ENCODE peak calls at places on chromosomes 4 and X, in ten cellular contexts. I is PC-9, R is tibial artery, G is NCI-H1417, C is NAMALWA, L is fibroblast of the aortic adventitia, W is CD14-positive monocyte, M is posterior vena cava, K is A549, J is WTC11. U is an unnamed sample.

GRCh38 chrX:265502-265901 is 15.7 kb upstream of the PLCXD1 start:
- DNase-seq in I (no peak), R (no peak), G (no peak), C (no peak), L (no peak), W (no peak), M (no peak), K (no peak), J (peak), U (peak)

GRCh38 chrX:74259879-74260491 is 44.0 kb upstream of the ZCCHC13 start:
- DNase-seq in I (no peak), R (no peak), G (no peak), C (no peak), L (no peak), W (no peak), M (no peak), K (no peak), J (peak), U (no peak)

GRCh38 chrX:40570346-40571093 is 10.2 kb upstream of the ATP6AP2 start:
- DNase-seq in I (no peak), R (no peak), G (no peak), C (no peak), L (no peak), W (peak), M (no peak), K (no peak), J (no peak), U (no peak)

GRCh38 chrX:38754102-38754790 is 47.0 kb upstream of the MID1IP1 start:
- DNase-seq in I (no peak), R (no peak), G (peak), C (peak), L (peak), W (no peak), M (no peak), K (peak), J (peak), U (no peak)

GRCh38 chr4:167721574-167721973 is 370.8 kb upstream of the ANXA10 start:
- DNase-seq in I (no peak), R (no peak), G (no peak), C (no peak), L (no peak), W (no peak), M (no peak), K (peak), J (no peak), U (no peak)

GRCh38 chr4:97366661-97367060 is 776.6 kb downstream of the STPG2 start:
- DNase-seq in I (no peak), R (no peak), G (no peak), C (no peak), L (no peak), W (no peak), M (no peak), K (no peak), J (no peak), U (no peak)

GRCh38 chr4:144562019-144562740 is 83.8 kb upstream of the HHIP start:
- DNase-seq in I (no peak), R (no peak), G (no peak), C (no peak), L (peak), W (no peak), M (no peak), K (no peak), J (peak), U (no peak)

GRCh38 chr4:30714408-30715031 is 5.6 kb upstream of the PCDH7 start:
- DNase-seq in I (peak), R (no peak), G (no peak), C (peak), L (peak), W (no peak), M (no peak), K (peak), J (peak), U (no peak)

GRCh38 chr4:37068580-37068979 is 176.0 kb upstream of the NWD2 start:
- DNase-seq in I (no peak), R (no peak), G (no peak), C (peak), L (no peak), W (no peak), M (no peak), K (peak), J (peak), U (no peak)

GRCh38 chrX:13219990-13220764 is 99.7 kb downstream of the ATXN3L start:
- DNase-seq in I (no peak), R (no peak), G (no peak), C (no peak), L (peak), W (no peak), M (no peak), K (peak), J (no peak), U (no peak)

GRCh38 chrX:54808109-54808604 is 612 bp downstream of the MAGED2 start:
- DNase-seq in I (no peak), R (peak), G (peak), C (no peak), L (no peak), W (no peak), M (peak), K (peak), J (peak), U (peak)

GRCh38 chr4:154366956-154367355 is 124.6 kb downstream of the DCHS2 start:
- DNase-seq in I (no peak), R (no peak), G (no peak), C (no peak), L (no peak), W (no peak), M (no peak), K (no peak), J (no peak), U (no peak)

GRCh38 chr4:155653052-155653451 is 13.6 kb upstream of the GUCY1A1 start:
- DNase-seq in I (no peak), R (no peak), G (no peak), C (no peak), L (no peak), W (no peak), M (no peak), K (no peak), J (no peak), U (no peak)

GRCh38 chr4:40586729-40587128 is 42.9 kb downstream of the RBM47 start:
- DNase-seq in I (no peak), R (no peak), G (no peak), C (no peak), L (no peak), W (peak), M (no peak), K (no peak), J (no peak), U (no peak)

GRCh38 chrX:80807606-80808159 is 2.0 kb downstream of the BRWD3 start:
- DNase-seq in I (no peak), R (no peak), G (no peak), C (peak), L (peak), W (no peak), M (no peak), K (peak), J (no peak), U (no peak)

GRCh38 chr4:88674565-88674964 is 23.1 kb downstream of the NAP1L5 start:
- DNase-seq in I (no peak), R (no peak), G (no peak), C (no peak), L (peak), W (no peak), M (no peak), K (no peak), J (no peak), U (no peak)

GRCh38 chrX:12210196-12210815 is 72.0 kb downstream of the FRMPD4 start:
- DNase-seq in I (no peak), R (no peak), G (no peak), C (no peak), L (peak), W (no peak), M (no peak), K (peak), J (no peak), U (no peak)